ENCODE peak calls at places on chromosomes 5 and 9, in six cellular contexts. One of them, this sample, is unnamed. For H3K4me1, the result is how much of the 10 kb centered on the place peaks cover.

GRCh38 chr9:125233678-125234077 is 7.5 kb downstream of the HSPA5 start:
- DNase-seq in body of pancreas: peak
- DNase-seq in gastrocnemius medialis: no peak
- DNase-seq in tibial nerve: no peak
- DNase-seq in cardiac muscle cell: no peak
- DNase-seq in stomach: no peak
- DNase-seq in this sample: no peak

GRCh38 chr5:113574417-113574816 is 60.9 kb downstream of the YTHDC2 start:
- DNase-seq in tibial nerve: no peak
- DNase-seq in cardiac muscle cell: no peak
- DNase-seq in body of pancreas: no peak
- DNase-seq in gastrocnemius medialis: no peak
- DNase-seq in stomach: no peak
- DNase-seq in this sample: no peak

GRCh38 chr5:164048527-164048926 is 543.1 kb downstream of the MAT2B start:
- DNase-seq in body of pancreas: no peak
- DNase-seq in tibial nerve: no peak
- DNase-seq in stomach: no peak
- DNase-seq in gastrocnemius medialis: no peak
- DNase-seq in cardiac muscle cell: no peak
- DNase-seq in this sample: no peak

GRCh38 chr9:35736201-35736633 is 3.8 kb downstream of the CREB3 start:
- DNase-seq in tibial nerve: peak
- DNase-seq in gastrocnemius medialis: peak
- DNase-seq in stomach: peak
- DNase-seq in body of pancreas: peak
- DNase-seq in cardiac muscle cell: peak
- DNase-seq in this sample: no peak

GRCh38 chr9:36559036-36559695 is 13.5 kb upstream of the MELK start:
- DNase-seq in tibial nerve: no peak
- DNase-seq in gastrocnemius medialis: no peak
- DNase-seq in cardiac muscle cell: no peak
- DNase-seq in stomach: no peak
- DNase-seq in body of pancreas: no peak
- DNase-seq in this sample: no peak

GRCh38 chr9:23638011-23638410 is 188.0 kb downstream of the ELAVL2 start:
- DNase-seq in stomach: no peak
- DNase-seq in gastrocnemius medialis: no peak
- DNase-seq in cardiac muscle cell: no peak
- DNase-seq in body of pancreas: no peak
- DNase-seq in tibial nerve: no peak
- DNase-seq in this sample: no peak

GRCh38 chr5:145858929-145859328 is 13.9 kb downstream of the GRXCR2 start:
- DNase-seq in tibial nerve: no peak
- DNase-seq in gastrocnemius medialis: no peak
- DNase-seq in stomach: no peak
- DNase-seq in body of pancreas: no peak
- DNase-seq in cardiac muscle cell: no peak
- DNase-seq in this sample: no peak

GRCh38 chr5:86354664-86355063 is 263.1 kb upstream of the COX7C start:
- DNase-seq in stomach: no peak
- DNase-seq in cardiac muscle cell: no peak
- DNase-seq in body of pancreas: no peak
- DNase-seq in tibial nerve: no peak
- DNase-seq in gastrocnemius medialis: no peak
- DNase-seq in this sample: no peak

GRCh38 chr9:69946800-69947437 is 96.7 kb upstream of the MAMDC2 start:
- DNase-seq in tibial nerve: no peak
- DNase-seq in stomach: no peak
- DNase-seq in body of pancreas: peak
- DNase-seq in cardiac muscle cell: no peak
- DNase-seq in gastrocnemius medialis: no peak
- DNase-seq in this sample: no peak

GRCh38 chr9:16708638-16709435 is 161.6 kb downstream of the BNC2 start:
- DNase-seq in stomach: no peak
- DNase-seq in cardiac muscle cell: no peak
- DNase-seq in gastrocnemius medialis: no peak
- DNase-seq in body of pancreas: no peak
- DNase-seq in tibial nerve: no peak
- DNase-seq in this sample: no peak
- H3K4me1 ChIP-seq in stomach: under half
- H3K4me1 ChIP-seq in cardiac muscle cell: under half
- H3K4me1 ChIP-seq in gastrocnemius medialis: under half
- H3K4me1 ChIP-seq in body of pancreas: under half
- H3K4me1 ChIP-seq in tibial nerve: half or more
- H3K4me1 ChIP-seq in this sample: under half

DNA sequence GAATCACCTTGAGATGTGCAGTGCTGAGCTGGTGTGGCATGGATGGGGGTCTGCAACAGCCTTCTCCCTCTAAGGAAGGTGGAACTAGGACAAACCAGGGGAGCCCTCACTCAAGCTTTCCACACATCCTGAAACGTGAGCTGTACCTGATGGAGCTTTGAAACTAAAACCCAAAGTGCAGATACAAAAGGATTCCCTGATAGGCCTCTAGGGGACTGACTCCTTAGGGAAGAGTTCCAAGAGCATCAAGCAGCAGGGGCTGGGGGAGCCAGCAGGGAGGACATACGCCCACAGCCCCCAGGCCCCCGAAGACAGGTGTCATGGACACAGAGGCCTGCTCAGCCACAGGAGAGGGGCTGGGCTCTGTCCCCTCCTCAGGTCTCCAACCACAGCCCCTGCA is 17.7 kb downstream of the ARHGEF37 start:
- DNase-seq in stomach: no peak
- DNase-seq in cardiac muscle cell: no peak
- DNase-seq in gastrocnemius medialis: no peak
- DNase-seq in body of pancreas: no peak
- DNase-seq in tibial nerve: no peak
- DNase-seq in this sample: no peak
- TF ChIP-seq CTCF in stomach: no peak
- TF ChIP-seq CTCF in cardiac muscle cell: no peak
- TF ChIP-seq CTCF in gastrocnemius medialis: no peak
- TF ChIP-seq CTCF in body of pancreas: no peak
- TF ChIP-seq CTCF in tibial nerve: no peak
- TF ChIP-seq CTCF in this sample: no peak

GRCh38 chr5:148484651-148485050 is 100.9 kb downstream of the FBXO38 start:
- DNase-seq in tibial nerve: no peak
- DNase-seq in body of pancreas: no peak
- DNase-seq in gastrocnemius medialis: no peak
- DNase-seq in stomach: no peak
- DNase-seq in cardiac muscle cell: no peak
- DNase-seq in this sample: no peak

GRCh38 chr5:148482196-148482595 is 98.4 kb downstream of the FBXO38 start:
- DNase-seq in cardiac muscle cell: no peak
- DNase-seq in stomach: no peak
- DNase-seq in gastrocnemius medialis: no peak
- DNase-seq in body of pancreas: no peak
- DNase-seq in tibial nerve: no peak
- DNase-seq in this sample: no peak

GRCh38 chr5:148486456-148486855 is 102.7 kb downstream of the FBXO38 start:
- DNase-seq in gastrocnemius medialis: no peak
- DNase-seq in stomach: no peak
- DNase-seq in body of pancreas: no peak
- DNase-seq in tibial nerve: no peak
- DNase-seq in cardiac muscle cell: no peak
- DNase-seq in this sample: no peak

GRCh38 chr5:148483750-148484149 is 100.0 kb downstream of the FBXO38 start:
- DNase-seq in gastrocnemius medialis: no peak
- DNase-seq in body of pancreas: no peak
- DNase-seq in tibial nerve: no peak
- DNase-seq in cardiac muscle cell: no peak
- DNase-seq in stomach: no peak
- DNase-seq in this sample: no peak

DNA sequence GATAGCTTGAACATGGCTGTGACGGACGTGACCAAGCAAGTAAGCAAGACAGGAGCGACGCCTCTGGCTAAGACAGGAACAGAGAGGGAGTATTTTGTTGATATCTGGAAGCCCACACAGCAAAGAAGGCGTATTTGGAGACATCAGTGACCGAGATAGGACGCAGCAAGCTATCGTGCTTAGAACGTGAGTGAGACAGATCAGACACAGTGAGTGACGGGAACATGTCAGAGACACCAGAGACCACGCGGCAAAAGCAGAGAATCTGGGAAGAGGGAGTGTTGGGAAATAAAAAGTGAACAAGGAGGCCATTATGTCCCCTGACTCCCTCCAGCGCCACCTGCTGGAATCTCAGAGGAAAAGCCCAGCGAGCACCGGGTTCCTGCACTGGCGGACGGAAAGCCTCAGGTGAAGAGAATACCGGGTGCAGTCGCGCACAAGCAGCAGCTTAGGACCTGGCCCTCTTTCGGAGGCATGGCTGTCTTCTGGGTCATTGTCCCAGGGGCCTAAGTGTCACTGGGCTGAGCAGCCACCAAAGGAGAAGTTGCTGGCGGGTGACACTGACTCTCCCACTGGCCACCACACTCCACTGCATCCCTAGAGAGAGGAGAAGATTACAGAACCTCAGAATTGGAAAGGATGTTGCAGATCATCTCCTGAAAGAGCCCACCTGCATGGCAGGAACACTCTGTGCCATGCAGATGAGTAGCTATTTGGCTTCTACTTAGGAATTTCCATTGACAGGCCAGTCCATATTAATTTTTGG is 99.1 kb downstream of the FBXO38 start:
- DNase-seq in gastrocnemius medialis: no peak
- DNase-seq in tibial nerve: peak
- DNase-seq in cardiac muscle cell: peak
- DNase-seq in stomach: peak
- DNase-seq in body of pancreas: peak
- DNase-seq in this sample: no peak
- H3K4me3 ChIP-seq in gastrocnemius medialis: no peak
- H3K4me3 ChIP-seq in tibial nerve: no peak
- H3K4me3 ChIP-seq in cardiac muscle cell: no peak
- H3K4me3 ChIP-seq in stomach: no peak
- H3K4me3 ChIP-seq in body of pancreas: no peak
- H3K4me3 ChIP-seq in this sample: no peak

GRCh38 chr5:39213437-39214207 is 5.7 kb downstream of the FYB1 start:
- DNase-seq in body of pancreas: no peak
- DNase-seq in tibial nerve: no peak
- DNase-seq in gastrocnemius medialis: no peak
- DNase-seq in cardiac muscle cell: no peak
- DNase-seq in stomach: no peak
- DNase-seq in this sample: no peak
- H3K4me1 ChIP-seq in body of pancreas: under half
- H3K4me1 ChIP-seq in tibial nerve: under half
- H3K4me1 ChIP-seq in gastrocnemius medialis: under half
- H3K4me1 ChIP-seq in cardiac muscle cell: under half
- H3K4me1 ChIP-seq in stomach: under half
- H3K4me1 ChIP-seq in this sample: under half

GRCh38 chr9:114238919-114239879 is 83.7 kb upstream of the ORM1 start:
- DNase-seq in body of pancreas: no peak
- DNase-seq in gastrocnemius medialis: no peak
- DNase-seq in cardiac muscle cell: peak
- DNase-seq in tibial nerve: no peak
- DNase-seq in stomach: no peak
- DNase-seq in this sample: no peak
- TF ChIP-seq CTCF in body of pancreas: no peak
- TF ChIP-seq CTCF in gastrocnemius medialis: no peak
- TF ChIP-seq CTCF in cardiac muscle cell: peak
- TF ChIP-seq CTCF in tibial nerve: peak
- TF ChIP-seq CTCF in stomach: no peak
- TF ChIP-seq CTCF in this sample: no peak

GRCh38 chr5:139513852-139514485 is 31.4 kb upstream of the STING1 start:
- DNase-seq in cardiac muscle cell: no peak
- DNase-seq in body of pancreas: no peak
- DNase-seq in tibial nerve: no peak
- DNase-seq in gastrocnemius medialis: no peak
- DNase-seq in stomach: no peak
- DNase-seq in this sample: no peak

GRCh38 chr5:139514486-139514856 is 31.9 kb upstream of the STING1 start:
- DNase-seq in tibial nerve: no peak
- DNase-seq in gastrocnemius medialis: no peak
- DNase-seq in cardiac muscle cell: no peak
- DNase-seq in body of pancreas: no peak
- DNase-seq in stomach: no peak
- DNase-seq in this sample: no peak

GRCh38 chr5:139523635-139524445 is 37.3 kb upstream of the UBE2D2 start:
- DNase-seq in stomach: no peak
- DNase-seq in cardiac muscle cell: no peak
- DNase-seq in gastrocnemius medialis: no peak
- DNase-seq in body of pancreas: no peak
- DNase-seq in tibial nerve: no peak
- DNase-seq in this sample: no peak

DNA sequence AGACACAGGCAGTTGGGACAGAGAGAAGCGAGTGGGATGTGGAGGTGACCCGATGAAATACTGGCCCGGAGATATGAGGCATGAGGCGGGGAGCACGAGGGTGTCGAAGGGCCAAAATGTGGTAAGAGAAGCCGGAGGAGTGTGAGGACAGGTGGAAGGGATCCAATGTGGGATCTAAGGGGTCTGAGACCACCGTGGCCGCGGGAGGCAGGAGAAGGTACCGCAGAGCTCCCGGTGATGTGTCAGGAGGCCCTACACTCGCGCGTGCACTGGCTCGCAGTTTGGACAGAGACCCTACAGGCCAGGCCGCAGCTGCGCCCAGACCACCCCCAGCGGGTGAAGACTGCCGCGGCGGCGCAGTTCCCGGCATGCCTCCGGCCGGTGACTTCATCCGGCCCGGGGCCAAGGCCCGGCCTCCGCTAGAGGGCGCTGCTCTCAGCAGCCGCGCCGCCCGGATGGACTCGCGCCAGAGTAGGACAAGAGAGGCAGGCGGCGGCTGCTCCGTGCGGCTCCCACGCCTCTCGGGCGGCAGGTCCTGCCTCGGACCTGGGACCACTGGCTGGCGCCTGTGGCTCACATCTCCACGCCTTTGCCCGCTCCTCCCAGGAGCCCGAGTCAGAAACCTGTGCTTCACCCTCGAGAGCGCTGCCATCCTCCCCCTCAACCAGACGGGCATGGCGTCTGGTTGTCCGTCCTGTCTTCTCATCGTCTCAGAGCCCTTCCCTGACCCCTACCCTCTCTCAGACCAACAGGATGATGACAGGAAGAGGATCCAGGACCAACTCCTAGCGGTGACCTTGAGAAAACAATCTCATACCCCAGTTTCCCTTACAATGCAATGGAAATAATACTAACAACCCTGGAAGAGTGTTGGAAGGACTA is 35.4 kb upstream of the STING1 start:
- DNase-seq in tibial nerve: peak
- DNase-seq in cardiac muscle cell: peak
- DNase-seq in stomach: peak
- DNase-seq in body of pancreas: peak
- DNase-seq in gastrocnemius medialis: peak
- DNase-seq in this sample: peak
- H3K4me3 ChIP-seq in tibial nerve: peak
- H3K4me3 ChIP-seq in cardiac muscle cell: peak
- H3K4me3 ChIP-seq in stomach: peak
- H3K4me3 ChIP-seq in body of pancreas: no peak
- H3K4me3 ChIP-seq in gastrocnemius medialis: peak
- H3K4me3 ChIP-seq in this sample: peak